ENCODE peak calls at places on chromosomes 11 and 22, in ten cellular contexts. W is anterior cingulate cortex; V is HTR-8/SVneo; D is vagina; R is activated T-cell treated with anti-CD3 and anti-CD28 coated beads for 48 hours; N is stimulated activated CD8-positive, alpha-beta memory T cell treated with anti-CD3 and anti-CD28 coated beads, Interleukin-4, amount 100 ng/mL, for 24 hours; S is NCI-H1417; G is cardiac fibroblast; J is fibroblast of lung; X is RCC 7860. I is an unnamed sample.

GRCh38 chr11:9569588-9570164 is 3.8 kb upstream of the WEE1 start:
- DNase-seq in R (no peak), G (no peak), W (no peak), D (no peak), J (no peak), N (no peak), X (no peak), V (no peak), S (peak), I (no peak)

GRCh38 chr11:78840190-78840589 is 265.5 kb upstream of the NARS2 start:
- DNase-seq in N (no peak), S (no peak), X (no peak), V (no peak), R (no peak), G (peak), W (no peak), D (no peak), J (peak), I (no peak)

GRCh38 chr11:75342966-75343870 is 8.2 kb downstream of the ARRB1 start:
- DNase-seq in S (peak), J (no peak), X (no peak), N (no peak), R (no peak), D (no peak), W (no peak), G (peak), V (no peak), I (no peak)

GRCh38 chr11:16299884-16300778 is 56.2 kb downstream of the SOX6 start:
- DNase-seq in V (no peak), R (no peak), G (no peak), J (no peak), S (peak), N (no peak), D (no peak), X (no peak), W (no peak), I (no peak)

GRCh38 chr11:15830730-15831443 is 525.5 kb downstream of the SOX6 start:
- DNase-seq in R (no peak), D (no peak), N (no peak), J (no peak), X (no peak), S (no peak), G (no peak), V (no peak), W (no peak), I (no peak)

GRCh38 chr22:47065756-47066615 is 303.5 kb downstream of the TBC1D22A start:
- DNase-seq in W (no peak), V (no peak), N (no peak), R (no peak), J (peak), S (no peak), X (no peak), G (peak), D (no peak), I (no peak)

GRCh38 chr11:64784813-64785581 is 6.7 kb upstream of the SF1 start:
- DNase-seq in V (no peak), G (no peak), X (no peak), S (no peak), N (no peak), J (no peak), D (no peak), R (no peak), W (no peak), I (no peak)

GRCh38 chr22:40855960-40856512 is 403 bp downstream of the ST13 start:
- DNase-seq in W (peak), S (peak), D (no peak), G (peak), V (peak), J (peak), N (no peak), X (peak), R (no peak), I (peak)

GRCh38 chr11:61963282-61964057 is 4.0 kb downstream of the FTH1 start:
- DNase-seq in R (no peak), N (no peak), G (peak), S (no peak), X (no peak), V (no peak), D (no peak), W (no peak), J (no peak), I (peak)

GRCh38 chr22:29867260-29867659 is 15.7 kb upstream of the MTMR3 start:
- DNase-seq in R (no peak), G (no peak), J (no peak), W (no peak), X (no peak), S (no peak), V (no peak), D (no peak), N (no peak), I (no peak)

GRCh38 chr22:49508561-49508960 is 319.1 kb downstream of the BRD1 start:
- DNase-seq in N (no peak), X (no peak), W (no peak), S (no peak), V (no peak), D (no peak), G (no peak), J (no peak), R (no peak), I (no peak)

GRCh38 chr22:46959369-46959768 is 196.9 kb downstream of the TBC1D22A start:
- DNase-seq in W (no peak), V (no peak), J (no peak), D (no peak), S (no peak), G (no peak), X (no peak), N (no peak), R (no peak), I (no peak)

GRCh38 chr11:117620659-117621058 is 176.4 kb downstream of the DSCAML1 start:
- DNase-seq in X (no peak), S (no peak), J (no peak), G (no peak), W (no peak), N (no peak), R (no peak), D (no peak), V (no peak), I (no peak)

GRCh38 chr22:38935023-38935422 is 22.4 kb upstream of the APOBEC3A start:
- DNase-seq in S (peak), X (no peak), V (no peak), R (no peak), N (no peak), W (no peak), D (no peak), G (no peak), J (no peak), I (no peak)

GRCh38 chr11:109961261-109961660 is 131.9 kb upstream of the ZC3H12C start:
- DNase-seq in D (no peak), R (no peak), V (no peak), W (no peak), N (no peak), S (no peak), X (no peak), G (no peak), J (no peak), I (no peak)

GRCh38 chr11:117876049-117876340 is 463 bp downstream of the FXYD6 start:
- DNase-seq in S (peak), X (no peak), R (no peak), J (no peak), N (no peak), V (no peak), W (no peak), G (no peak), D (peak), I (no peak)

GRCh38 chr11:117830072-117830471 is 5.5 kb upstream of the FXYD2 start:
- DNase-seq in R (no peak), V (no peak), W (no peak), D (no peak), N (no peak), X (no peak), J (no peak), G (no peak), S (no peak), I (no peak)

GRCh38 chr22:21568207-21569075 is 927 bp downstream of the UBE2L3 start:
- DNase-seq in J (peak), V (peak), S (peak), R (no peak), G (peak), X (peak), D (no peak), W (no peak), N (no peak), I (peak)

GRCh38 chr11:35487532-35488078 is 37.8 kb downstream of the PAMR1 start:
- DNase-seq in W (no peak), S (peak), V (no peak), N (no peak), R (no peak), G (peak), X (no peak), D (no peak), J (peak), I (peak)

GRCh38 chr11:9688716-9689511 is 25.0 kb downstream of the SWAP70 start:
- DNase-seq in J (peak), G (peak), V (peak), N (no peak), S (peak), D (no peak), W (peak), R (no peak), X (peak), I (peak)

GRCh38 chr11:94183886-94184264 is 55.2 kb downstream of the PANX1 start:
- DNase-seq in R (peak), X (no peak), N (no peak), J (peak), G (peak), S (peak), V (peak), D (no peak), W (no peak), I (peak)

GRCh38 chr11:101863361-101863760 is 51.4 kb upstream of the CEP126 start:
- DNase-seq in G (peak), X (peak), S (no peak), R (no peak), V (peak), W (no peak), D (no peak), N (no peak), J (peak), I (peak)

GRCh38 chr22:45507798-45508197 is 5.1 kb downstream of the FBLN1 start:
- DNase-seq in S (no peak), V (no peak), X (no peak), R (no peak), W (no peak), G (no peak), D (no peak), N (no peak), J (no peak), I (no peak)

GRCh38 chr11:61972112-61972795 is 4.8 kb upstream of the FTH1 start:
- DNase-seq in N (no peak), D (no peak), V (no peak), S (no peak), X (peak), R (no peak), G (no peak), W (no peak), J (peak), I (peak)

GRCh38 chr22:37817705-37818311 is 5.4 kb upstream of the GALR3 start:
- DNase-seq in G (peak), R (peak), V (peak), S (peak), X (peak), W (peak), N (peak), D (no peak), J (peak), I (peak)

GRCh38 chr22:19174106-19175025 is 4.2 kb downstream of the SLC25A1 start:
- DNase-seq in G (peak), J (peak), S (no peak), R (no peak), W (no peak), D (no peak), V (no peak), N (no peak), X (peak), I (no peak)

GRCh38 chr11:47550288-47551052 is 2.5 kb downstream of the CELF1 start:
- DNase-seq in D (no peak), J (no peak), W (no peak), V (no peak), N (no peak), R (no peak), X (no peak), G (no peak), S (no peak), I (no peak)

GRCh38 chr11:827146-827860 is 416 bp upstream of the CRACR2B start:
- DNase-seq in X (no peak), N (no peak), G (no peak), D (no peak), V (no peak), W (no peak), J (no peak), S (peak), R (no peak), I (no peak)

GRCh38 chr11:44767421-44767820 is 40.7 kb downstream of the TSPAN18 start:
- DNase-seq in V (no peak), D (no peak), N (no peak), X (no peak), G (peak), W (no peak), R (no peak), J (peak), S (no peak), I (no peak)